ENCODE peak calls at places on chromosome 20, in six cellular contexts. M is HCT116, P is HepG2, X is GM12878, Q is H1, V is K562. W is an unnamed sample.

GRCh38 chr20:36116813-36117441 is 37.6 kb upstream of the EPB41L1 start:
- DNase-seq in M (no peak), P (no peak), X (no peak), Q (no peak), V (no peak), W (no peak)

GRCh38 chr20:13220857-13221297 is at the start of gene ISM1:
- DNase-seq in M (no peak), P (no peak), X (no peak), Q (peak; percentile 73), V (no peak), W (no peak)

GRCh38 chr20:23255106-23255505 is 95.5 kb upstream of the NXT1 start:
- DNase-seq in M (no peak), P (no peak), X (no peak), Q (peak; percentile 28), V (no peak), W (no peak)

GRCh38 chr20:1478566-1478965 is 11.9 kb upstream of the NSFL1C start:
- DNase-seq in M (peak; percentile 42), P (no peak), X (no peak), Q (no peak), V (no peak), W (peak; percentile 42)

GRCh38 chr20:10047427-10047826 is 12.6 kb downstream of the ANKEF1 start:
- DNase-seq in M (no peak), P (peak; percentile 39), X (no peak), Q (peak; percentile 57), V (no peak), W (no peak)

GRCh38 chr20:60292001-60292520 is 333.8 kb downstream of the CDH26 start:
- DNase-seq in M (no peak), P (no peak), X (no peak), Q (no peak), V (no peak), W (no peak)

GRCh38 chr20:12372557-12372956 is 454.9 kb downstream of the BTBD3 start:
- DNase-seq in M (no peak), P (peak; percentile 16), X (no peak), Q (no peak), V (no peak), W (no peak)

GRCh38 chr20:61364147-61364546 is 112.1 kb downstream of the CDH4 start:
- DNase-seq in M (no peak), P (no peak), X (no peak), Q (no peak), V (no peak), W (no peak)

GRCh38 chr20:40797425-40797824 is 108.4 kb upstream of the MAFB start:
- DNase-seq in M (peak; percentile 23), P (peak; percentile 41), X (no peak), Q (no peak), V (no peak), W (no peak)

GRCh38 chr20:37846573-37846972 is 56.4 kb upstream of the VSTM2L start:
- DNase-seq in M (no peak), P (no peak), X (no peak), Q (peak; percentile 54), V (no peak), W (no peak)

GRCh38 chr20:54197621-54198604 is 10.0 kb upstream of the PFDN4 start:
- DNase-seq in M (no peak), P (peak; percentile 92), X (peak; percentile 36), Q (no peak), V (no peak), W (no peak)

DNA sequence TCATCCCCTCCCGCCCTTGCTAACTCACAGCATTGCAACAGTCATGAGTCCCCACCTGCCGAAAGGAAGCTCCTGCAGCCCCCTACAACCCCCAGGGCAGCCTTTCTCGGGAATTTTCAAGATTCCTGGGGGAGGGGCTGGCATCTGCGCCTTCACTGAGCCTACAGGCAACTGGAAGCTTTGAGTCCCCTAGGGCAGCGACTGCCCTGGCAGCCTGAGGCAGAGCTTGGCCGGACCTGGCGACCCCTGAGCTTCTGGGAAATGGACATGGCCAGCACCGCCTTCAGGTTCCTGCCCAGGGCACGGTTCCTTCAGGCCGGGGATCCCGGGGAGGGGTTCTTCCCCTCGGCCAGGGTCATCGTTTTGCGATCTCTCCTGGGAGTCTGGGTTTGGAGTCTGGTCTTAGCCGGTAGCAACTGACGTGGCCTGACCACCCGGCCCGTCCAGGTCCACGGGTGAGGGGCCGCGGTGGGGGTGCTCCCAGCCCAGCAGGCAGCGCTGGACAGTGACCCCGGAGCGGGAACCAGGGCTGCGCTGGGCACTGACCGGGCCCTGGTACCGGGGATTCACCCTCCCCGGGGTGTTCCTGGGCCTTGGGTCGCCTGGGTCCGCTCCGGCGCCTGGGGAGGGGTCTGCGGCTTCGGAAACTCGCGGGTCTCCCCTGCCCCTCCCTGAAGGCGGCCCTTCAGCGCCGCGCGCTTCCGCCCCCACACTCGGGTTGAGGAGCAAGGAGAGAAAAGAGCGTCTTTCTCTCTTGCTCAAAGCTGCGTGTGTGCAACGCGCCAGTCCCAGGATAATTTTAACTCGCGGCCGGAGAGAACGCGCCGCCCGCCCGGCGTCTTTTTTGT is 595 bp upstream of the COL9A3 start:
- DNase-seq in M (no peak), P (no peak), X (no peak), Q (peak; percentile 84), V (no peak), W (no peak)
- TF ChIP-seq EZH2 in M (no peak), P (no peak), X (peak; percentile 24), Q (peak; percentile 43), V (no peak), W (peak; percentile 98)

DNA sequence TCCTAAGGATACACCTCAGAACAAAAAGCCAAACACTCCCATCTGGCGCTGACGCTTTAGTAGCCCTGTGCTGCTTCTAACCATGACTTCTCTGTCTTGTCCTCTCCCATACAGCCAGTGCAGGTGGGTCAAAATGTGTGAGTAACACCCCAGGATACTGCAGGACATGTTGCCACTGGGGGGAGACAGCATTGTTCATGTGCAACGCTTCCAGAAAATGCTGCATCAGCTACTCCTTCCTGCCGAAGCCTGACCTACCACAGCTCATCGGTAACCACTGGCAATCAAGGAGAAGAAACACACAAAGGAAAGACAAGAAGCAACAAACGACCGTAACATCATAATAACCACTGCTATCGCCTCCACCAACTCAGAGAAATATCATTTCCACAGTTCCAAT is 1.4 kb downstream of the DEFB132 start:
- DNase-seq in M (peak; percentile 33), P (peak; percentile 67), X (no peak), Q (no peak), V (peak; percentile 18), W (peak; percentile 40)
- TF ChIP-seq CTCF in M (peak; percentile 45), P (peak; percentile 71), X (peak; percentile 32), Q (peak; percentile 20), V (peak; percentile 64), W (peak; percentile 35)

DNA sequence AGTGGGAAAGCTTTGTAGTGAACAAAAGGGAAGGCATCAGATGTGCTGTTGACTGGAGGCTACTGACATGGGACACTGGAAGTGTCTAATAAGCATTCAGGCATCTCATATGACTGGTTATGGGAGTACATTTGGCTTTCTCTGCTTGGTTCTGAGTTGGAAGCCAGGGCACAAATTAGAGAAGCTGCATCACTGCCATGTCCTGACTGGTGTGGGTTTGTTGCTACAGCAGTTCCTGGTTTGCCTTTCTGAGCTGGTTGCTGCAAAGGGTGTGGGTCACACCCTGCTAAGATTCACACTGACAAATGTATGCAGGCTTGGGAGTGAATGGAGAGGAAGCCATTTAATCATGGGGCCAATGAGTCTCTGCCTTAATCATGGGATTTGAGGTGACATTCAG is 36.2 kb upstream of the NANP start:
- DNase-seq in M (no peak), P (no peak), X (no peak), Q (no peak), V (no peak), W (no peak)
- TF ChIP-seq POLR2A in M (no peak), P (no peak), X (no peak), Q (no peak), V (no peak), W (no peak)

DNA sequence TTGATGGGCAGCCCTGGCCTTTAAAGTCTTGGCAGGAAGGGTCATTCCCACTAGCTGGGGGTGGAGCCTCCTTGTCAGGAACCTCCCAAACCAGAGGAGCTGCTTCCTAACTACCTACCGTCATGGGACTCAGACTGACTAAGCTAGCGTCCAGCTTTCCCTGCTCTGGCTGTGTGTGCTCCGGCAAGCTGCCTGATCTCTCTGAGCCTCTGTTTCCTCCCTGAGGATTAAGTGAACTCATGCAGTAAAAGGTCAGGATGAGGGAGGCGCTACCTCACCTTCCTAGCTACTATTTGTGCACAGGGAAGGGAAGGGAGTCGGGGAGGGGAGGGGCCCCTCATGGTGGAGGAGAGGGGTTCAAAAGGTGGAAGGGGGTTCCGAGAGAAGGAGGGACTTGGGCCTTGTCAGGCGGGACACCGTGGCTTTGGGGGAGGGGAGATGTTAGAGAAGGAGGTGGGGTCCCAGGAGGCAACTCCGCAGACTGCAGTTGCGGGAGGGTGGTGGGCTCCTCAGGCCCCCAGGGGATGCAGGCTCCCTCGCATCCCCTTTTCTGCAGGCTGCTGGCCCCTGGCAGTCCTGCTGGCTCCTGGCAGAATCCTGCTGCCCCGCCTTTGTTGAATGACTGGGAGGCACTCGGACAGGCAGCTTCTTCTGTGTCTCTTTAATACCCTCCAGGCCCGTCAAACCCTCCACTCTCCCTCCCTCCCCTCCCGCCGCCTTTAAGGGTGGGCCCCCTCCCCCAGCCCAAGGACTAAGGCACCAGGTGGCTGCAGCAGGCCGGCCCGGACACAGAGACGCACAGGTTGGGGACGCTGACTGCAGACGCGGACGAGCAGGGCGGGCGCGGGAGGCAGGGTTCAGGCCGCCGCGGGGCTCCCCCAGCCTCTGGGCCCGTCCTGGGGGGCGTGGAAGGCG is 9.6 kb downstream of the DUSP15 start:
- DNase-seq in M (no peak), P (no peak), X (no peak), Q (peak; percentile 71), V (peak; percentile 35), W (no peak)
- TF ChIP-seq EZH2 in M (no peak), P (no peak), X (no peak), Q (no peak), V (no peak), W (no peak)

DNA sequence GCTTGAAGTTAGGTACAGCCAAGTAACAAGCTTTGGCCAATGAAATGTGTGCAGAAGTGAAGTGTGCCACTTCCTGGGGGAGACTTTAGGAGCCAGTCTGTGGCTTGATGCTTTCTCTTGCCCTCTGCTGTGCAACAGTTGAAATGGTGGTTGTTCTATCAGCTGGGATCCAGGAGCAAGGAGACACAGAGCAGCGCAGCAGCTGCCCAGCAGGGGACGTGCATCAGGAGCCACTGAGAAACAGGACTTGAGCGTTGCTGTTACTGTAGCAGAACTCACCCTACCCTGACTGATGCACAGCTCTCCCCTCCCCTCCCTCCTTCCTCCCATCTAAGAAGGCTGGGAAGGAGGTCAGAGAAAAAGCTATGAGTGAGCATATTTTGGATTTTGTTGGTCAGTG is 18.9 kb upstream of the CCN5 start:
- DNase-seq in M (no peak), P (peak; percentile 37), X (no peak), Q (no peak), V (no peak), W (no peak)
- TF ChIP-seq CTCF in M (peak; percentile 26), P (peak; percentile 46), X (no peak), Q (no peak), V (peak; percentile 35), W (no peak)

GRCh38 chr20:17968366-17969275 is at the start of the genes MGME1 and SNX5:
- DNase-seq in M (peak; percentile 99), P (peak; percentile 100), X (peak; percentile 96), Q (peak; percentile 99), V (peak; percentile 84), W (peak; percentile 100)
- TF ChIP-seq POLR2A in M (peak; percentile 85), P (peak; percentile 100), X (peak; percentile 98), Q (peak; percentile 98), V (peak; percentile 90), W (peak; percentile 92)